ENCODE peak calls at places on chromosomes 13 and 19, in nine cellular contexts. N, C, D, E, R, M, W, X and K are unnamed samples.

GRCh38 chr19:46639356-46640061 is 3.5 kb upstream of the GNG8 start:
- DNase-seq in N (no peak), C (peak; percentile 88), D (no peak), E (peak; percentile 92), R (peak; percentile 46), M (peak; percentile 88), W (peak; percentile 48), X (peak; percentile 31), K (peak; percentile 90)

GRCh38 chr19:41144403-41144802 is 30.2 kb downstream of the CYP2F1 start:
- DNase-seq in N (peak; percentile 60), C (no peak), D (peak; percentile 89), E (peak; percentile 88), R (peak; percentile 99), M (peak; percentile 91), W (peak; percentile 92), X (peak; percentile 77), K (peak; percentile 76)

GRCh38 chr13:78875792-78876580 is 217.0 kb upstream of the OBI1 start:
- DNase-seq in N (peak; percentile 7), C (no peak), D (peak; percentile 75), E (no peak), R (peak; percentile 3), M (no peak), W (no peak), X (no peak), K (peak; percentile 36)

GRCh38 chr13:76976488-76976887 is 15.4 kb upstream of the CLN5 start:
- DNase-seq in N (no peak), C (no peak), D (no peak), E (no peak), R (no peak), M (no peak), W (no peak), X (no peak), K (no peak)

GRCh38 chr13:31023126-31023525 is 90.7 kb downstream of the TEX26 start:
- DNase-seq in N (no peak), C (no peak), D (no peak), E (no peak), R (no peak), M (peak; percentile 10), W (no peak), X (no peak), K (no peak)

GRCh38 chr13:73970413-73971055 is 163.7 kb downstream of the KLF12 start:
- DNase-seq in N (no peak), C (no peak), D (no peak), E (no peak), R (no peak), M (no peak), W (no peak), X (no peak), K (no peak)

GRCh38 chr13:99192480-99192879 is 8.2 kb upstream of the UBAC2 start:
- DNase-seq in N (no peak), C (no peak), D (no peak), E (no peak), R (peak; percentile 43), M (no peak), W (no peak), X (no peak), K (no peak)

GRCh38 chr19:3783660-3784584 is 2.3 kb downstream of the MATK start:
- DNase-seq in N (no peak), C (no peak), D (peak; percentile 87), E (no peak), R (no peak), M (no peak), W (no peak), X (peak; percentile 46), K (peak; percentile 36)

GRCh38 chr19:55312621-55313117 is 12.5 kb downstream of the TMEM150B start:
- DNase-seq in N (no peak), C (no peak), D (peak; percentile 28), E (no peak), R (no peak), M (no peak), W (no peak), X (no peak), K (no peak)

GRCh38 chr19:29785955-29786589 is 25.7 kb upstream of the CCNE1 start:
- DNase-seq in N (no peak), C (no peak), D (peak; percentile 68), E (no peak), R (no peak), M (no peak), W (no peak), X (no peak), K (peak; percentile 27)
- TF ChIP-seq CTCF in N (peak; percentile 72), C (peak; percentile 37), D (peak; percentile 73), E (no peak), R (no peak), M (no peak), W (no peak), X (peak; percentile 26), K (peak; percentile 26)

GRCh38 chr19:49085020-49085867 is at the start of gene SNRNP70:
- DNase-seq in N (peak; percentile 99), C (peak; percentile 100), D (peak; percentile 99), E (peak; percentile 100), R (peak; percentile 97), M (peak; percentile 100), W (peak; percentile 99), X (peak; percentile 100), K (peak; percentile 99)
- TF ChIP-seq CTCF in N (peak; percentile 3), C (no peak), D (no peak), E (no peak), R (no peak), M (no peak), W (no peak), X (no peak), K (no peak)

DNA sequence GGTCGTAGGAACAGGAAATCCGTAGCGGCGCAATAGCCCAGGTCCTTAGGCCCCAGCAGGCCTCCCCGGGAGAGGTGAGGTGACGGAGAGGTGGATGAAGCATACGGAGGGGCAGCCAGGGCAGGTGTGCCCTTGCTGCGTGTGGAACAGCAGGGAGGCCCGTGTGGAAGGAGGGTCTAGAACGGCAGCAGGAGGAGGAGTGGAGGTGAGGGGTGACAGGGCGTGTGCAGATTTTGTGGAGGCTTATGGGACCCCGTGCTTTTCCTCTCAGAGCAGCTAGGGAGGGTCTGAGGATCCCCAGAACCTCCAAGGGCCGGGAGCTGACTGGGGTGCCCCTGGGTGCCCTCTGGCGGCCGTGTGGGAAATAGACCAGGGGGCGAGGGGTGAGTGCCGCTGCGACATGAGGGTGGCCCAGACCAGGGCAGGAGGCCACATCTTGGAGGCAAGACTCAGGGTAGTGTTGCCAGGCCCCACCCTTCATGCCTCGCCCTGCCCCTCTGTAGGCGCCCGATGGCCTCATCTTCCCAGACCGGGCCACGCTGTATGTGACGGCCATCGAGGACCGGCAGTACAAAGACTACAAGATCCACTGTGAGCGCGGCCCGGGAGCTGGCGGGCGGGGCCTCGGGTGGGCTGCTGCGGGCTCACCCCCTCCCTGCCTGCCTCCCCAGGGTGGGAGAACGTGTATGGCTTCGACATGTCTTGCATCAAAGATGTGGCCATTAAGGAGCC is 5.0 kb upstream of the ADM5 start:
- DNase-seq in N (no peak), C (peak; percentile 69), D (peak; percentile 68), E (no peak), R (no peak), M (no peak), W (no peak), X (no peak), K (no peak)
- TF ChIP-seq CTCF in N (peak; percentile 68), C (peak; percentile 54), D (peak; percentile 66), E (peak; percentile 27), R (peak; percentile 23), M (peak; percentile 47), W (peak; percentile 55), X (peak; percentile 31), K (peak; percentile 28)

GRCh38 chr19:1082928-1083816 is 12.0 kb downstream of the POLR2E start:
- DNase-seq in N (no peak), C (no peak), D (no peak), E (no peak), R (no peak), M (no peak), W (peak; percentile 14), X (no peak), K (no peak)
- TF ChIP-seq CTCF in N (no peak), C (no peak), D (no peak), E (no peak), R (no peak), M (no peak), W (no peak), X (no peak), K (no peak)

GRCh38 chr19:42567567-42567966 is 27.2 kb downstream of the CEACAM8 start:
- DNase-seq in N (no peak), C (no peak), D (no peak), E (no peak), R (no peak), M (no peak), W (no peak), X (no peak), K (no peak)
- TF ChIP-seq CTCF in N (no peak), C (no peak), D (no peak), E (no peak), R (no peak), M (no peak), W (no peak), X (no peak), K (no peak)

GRCh38 chr13:90732049-90732448 is 615.4 kb upstream of the MIR17HG start:
- DNase-seq in N (no peak), C (no peak), D (peak; percentile 74), E (no peak), R (no peak), M (no peak), W (no peak), X (peak; percentile 7), K (peak; percentile 4)
- TF ChIP-seq CTCF in N (peak; percentile 35), C (no peak), D (peak; percentile 64), E (no peak), R (no peak), M (no peak), W (no peak), X (no peak), K (no peak)

GRCh38 chr13:50189450-50189849 is 174.2 kb downstream of the KCNRG start:
- DNase-seq in N (no peak), C (no peak), D (no peak), E (no peak), R (no peak), M (no peak), W (no peak), X (no peak), K (peak; percentile 42)
- TF ChIP-seq CTCF in N (peak; percentile 25), C (no peak), D (peak; percentile 55), E (no peak), R (no peak), M (no peak), W (no peak), X (no peak), K (peak; percentile 28)

DNA sequence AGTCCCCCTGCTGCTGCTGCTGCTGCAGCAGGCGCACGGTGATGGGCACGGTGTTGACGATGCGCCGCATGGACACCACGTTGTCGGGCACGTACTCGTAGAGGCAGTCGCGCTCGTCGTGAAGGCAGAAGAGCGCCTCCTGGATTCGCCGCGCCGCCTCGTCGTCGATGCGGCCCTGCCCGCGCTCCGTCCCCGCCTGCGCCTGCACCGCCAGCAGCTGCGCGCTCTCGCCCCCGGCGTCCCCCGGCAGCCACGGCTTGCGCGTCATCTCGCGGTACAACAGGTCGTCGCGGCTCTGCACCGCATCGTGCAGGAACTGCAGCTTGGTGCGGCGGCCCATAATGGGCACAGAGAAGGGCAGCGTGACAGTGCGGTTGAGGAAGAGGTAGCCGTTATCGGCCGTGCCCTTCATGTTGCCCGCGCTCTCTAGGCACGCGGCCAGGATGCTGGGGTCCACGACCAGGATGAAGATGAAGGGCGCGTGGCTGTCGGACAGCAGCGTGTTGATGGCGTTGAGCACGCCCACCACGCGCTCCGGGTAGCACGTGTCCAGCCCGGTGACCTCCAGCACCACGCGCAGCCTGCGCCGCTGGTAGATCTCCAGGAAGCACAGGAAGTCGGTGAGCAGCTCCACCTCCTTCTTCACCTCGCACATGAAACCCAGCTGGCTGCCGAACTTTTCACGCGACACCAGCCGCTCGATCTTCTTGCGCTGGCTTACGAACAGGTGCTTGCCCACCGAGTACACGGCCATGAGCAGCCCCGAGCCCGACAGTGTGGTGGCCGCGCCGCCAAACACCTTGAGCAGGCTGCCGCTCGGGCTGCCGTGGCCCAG is 8.1 kb downstream of the NKPD1 start:
- DNase-seq in N (no peak), C (no peak), D (peak; percentile 82), E (no peak), R (peak; percentile 56), M (peak; percentile 54), W (peak; percentile 67), X (no peak), K (no peak)
- TF ChIP-seq CTCF in N (peak; percentile 33), C (no peak), D (peak; percentile 23), E (no peak), R (no peak), M (no peak), W (no peak), X (no peak), K (no peak)